ENCODE peak calls at places on chromosome 11, in five cellular contexts. Y is fibroblast of gingiva, F is ovary, U is posterior cingulate gyrus, W is midbrain. A is an unnamed sample.

GRCh38 chr11:93861808-93862207 is 11.4 kb upstream of the VSTM5 start:
- DNase-seq in Y (no peak), F (no peak), U (no peak), W (no peak), A (no peak)

GRCh38 chr11:112368402-112368801 is 107.7 kb upstream of the PLET1 start:
- DNase-seq in Y (no peak), F (no peak), U (no peak), W (no peak), A (no peak)

GRCh38 chr11:30422828-30423648 is 100.1 kb downstream of the ARL14EP start:
- DNase-seq in Y (no peak), F (no peak), U (no peak), W (no peak), A (no peak)

GRCh38 chr11:99424313-99425084 is 403.8 kb downstream of the CNTN5 start:
- DNase-seq in Y (no peak), F (no peak), U (no peak), W (no peak), A (no peak)

GRCh38 chr11:126112547-126112946 is 49.9 kb upstream of the CDON start:
- DNase-seq in Y (peak), F (peak), U (no peak), W (no peak), A (peak)

GRCh38 chr11:70111269-70112016 is 33.3 kb downstream of the ANO1 start:
- DNase-seq in Y (peak), F (no peak), U (no peak), W (no peak), A (no peak)

GRCh38 chr11:12156301-12157140 is 46.1 kb downstream of the MICAL2 start:
- DNase-seq in Y (no peak), F (peak), U (no peak), W (no peak), A (no peak)

GRCh38 chr11:10158461-10158860 is 135.6 kb downstream of the SBF2 start:
- DNase-seq in Y (peak), F (no peak), U (no peak), W (no peak), A (peak)

GRCh38 chr11:2272241-2272945 is 2.0 kb upstream of the ASCL2 start:
- DNase-seq in Y (no peak), F (no peak), U (no peak), W (no peak), A (no peak)

GRCh38 chr11:60169264-60169915 is 13.5 kb downstream of the MS4A6A start:
- DNase-seq in Y (no peak), F (no peak), U (no peak), W (no peak), A (no peak)

GRCh38 chr11:9075441-9076000 is 15.9 kb downstream of the SCUBE2 start:
- DNase-seq in Y (no peak), F (no peak), U (no peak), W (no peak), A (no peak)

GRCh38 chr11:118304227-118304808 is at the start of gene CD3E:
- DNase-seq in Y (no peak), F (no peak), U (no peak), W (no peak), A (no peak)

GRCh38 chr11:3088806-3089205 is 31.6 kb upstream of the CARS1 start:
- DNase-seq in Y (no peak), F (no peak), U (no peak), W (no peak), A (no peak)

GRCh38 chr11:70135142-70136132 is 57.3 kb downstream of the ANO1 start:
- DNase-seq in Y (no peak), F (no peak), U (no peak), W (no peak), A (peak)

GRCh38 chr11:28366549-28367341 is 258.6 kb downstream of the METTL15 start:
- DNase-seq in Y (no peak), F (no peak), U (no peak), W (no peak), A (no peak)

GRCh38 chr11:69864930-69865661 is 45.9 kb upstream of the FGF3 start:
- DNase-seq in Y (no peak), F (no peak), U (no peak), W (no peak), A (no peak)

GRCh38 chr11:134126197-134126822 is 57.4 kb downstream of the JAM3 start:
- DNase-seq in Y (peak), F (no peak), U (peak), W (peak), A (peak)

GRCh38 chr11:83044958-83045712 is 26.6 kb downstream of the RAB30 start:
- DNase-seq in Y (peak), F (no peak), U (no peak), W (no peak), A (peak)

GRCh38 chr11:67113231-67113721 is 5.8 kb upstream of the KDM2A start:
- DNase-seq in Y (no peak), F (no peak), U (no peak), W (no peak), A (no peak)

GRCh38 chr11:71247551-71248250 is 4.7 kb downstream of the SHANK2 start:
- DNase-seq in Y (peak), F (no peak), U (no peak), W (peak), A (peak)

GRCh38 chr11:33045551-33046255 is 6.3 kb downstream of the TCP11L1 start:
- DNase-seq in Y (no peak), F (no peak), U (no peak), W (no peak), A (no peak)

GRCh38 chr11:64804346-64805210 is 1.6 kb upstream of the MAP4K2 start:
- DNase-seq in Y (no peak), F (no peak), U (no peak), W (no peak), A (peak)

GRCh38 chr11:19087658-19088057 is 27.1 kb upstream of the MRGPRX2 start:
- DNase-seq in Y (peak), F (no peak), U (no peak), W (no peak), A (peak)

GRCh38 chr11:75840560-75840959 is 25.6 kb downstream of the UVRAG start:
- DNase-seq in Y (peak), F (no peak), U (no peak), W (no peak), A (no peak)

GRCh38 chr11:92886243-92886905 is 83.1 kb upstream of the MTNR1B start:
- DNase-seq in Y (no peak), F (no peak), U (no peak), W (peak), A (peak)

GRCh38 chr11:77127674-77127968 is 425 bp upstream of the MYO7A start:
- DNase-seq in Y (no peak), F (no peak), U (no peak), W (no peak), A (no peak)

GRCh38 chr11:71102251-71102995 is 150.0 kb downstream of the SHANK2 start:
- DNase-seq in Y (no peak), F (no peak), U (no peak), W (no peak), A (no peak)

GRCh38 chr11:61378713-61379313 is 13.6 kb upstream of the TMEM216 start:
- DNase-seq in Y (peak), F (peak), U (no peak), W (peak), A (peak)

GRCh38 chr11:94417386-94417987 is 16.3 kb upstream of the GPR83 start:
- DNase-seq in Y (peak), F (no peak), U (no peak), W (peak), A (peak)

GRCh38 chr11:116887909-116888556 is 50.6 kb upstream of the APOA1 start:
- DNase-seq in Y (peak), F (no peak), U (no peak), W (no peak), A (peak)

GRCh38 chr11:84719935-84720577 is 907.1 kb downstream of the DLG2 start:
- DNase-seq in Y (no peak), F (no peak), U (peak), W (no peak), A (no peak)

GRCh38 chr11:47917643-47918369 is 62.6 kb upstream of the PTPRJ start:
- DNase-seq in Y (peak), F (peak), U (peak), W (peak), A (peak)

A was measured in foreskin fibroblast.